ENCODE peak calls at places on chromosomes 12 and 14, in ten cellular contexts. A, G, J, V, F, X, I, N, K and T are unnamed samples.

GRCh38 chr12:65696227-65696626 is 128.1 kb upstream of the HMGA2 start:
- DNase-seq in N (no peak), V (no peak), I (no peak), J (no peak), K (no peak), F (no peak), G (no peak), A (no peak), X (no peak), T (no peak)

GRCh38 chr14:48304729-48305128 is 629.3 kb upstream of the MDGA2 start:
- DNase-seq in A (no peak), F (no peak), G (no peak), X (no peak), J (no peak), I (no peak), K (no peak), N (no peak), V (no peak), T (no peak)

GRCh38 chr14:74852922-74853530 is 22.9 kb downstream of the PROX2 start:
- DNase-seq in N (no peak), X (no peak), G (no peak), V (no peak), A (no peak), J (peak), K (no peak), I (no peak), F (no peak), T (no peak)

GRCh38 chr14:54760866-54761265 is 141.8 kb downstream of the GCH1 start:
- DNase-seq in K (no peak), G (no peak), X (no peak), A (no peak), V (no peak), I (no peak), N (no peak), F (no peak), J (no peak), T (no peak)

GRCh38 chr12:53308276-53308675 is 8.8 kb downstream of the MYG1 start:
- DNase-seq in A (no peak), X (no peak), I (no peak), G (no peak), J (no peak), V (peak), F (no peak), K (no peak), N (no peak), T (no peak)

GRCh38 chr12:117985182-117985581 is 16.4 kb upstream of the KSR2 start:
- DNase-seq in F (peak), K (no peak), G (no peak), X (no peak), I (no peak), V (no peak), J (peak), A (no peak), N (no peak), T (no peak)

GRCh38 chr14:92607702-92608429 is 94.3 kb downstream of the RIN3 start:
- DNase-seq in N (peak), J (no peak), X (no peak), F (no peak), V (no peak), A (no peak), I (no peak), G (no peak), K (no peak), T (no peak)

GRCh38 chr14:75860561-75861160 is 121.1 kb downstream of the TGFB3 start:
- DNase-seq in I (no peak), V (no peak), G (no peak), N (peak), J (no peak), K (no peak), X (no peak), A (no peak), F (no peak), T (no peak)

GRCh38 chr14:104218361-104219180 is 80.2 kb downstream of the KIF26A start:
- DNase-seq in V (peak), X (no peak), A (no peak), K (no peak), F (no peak), I (no peak), G (no peak), N (peak), J (no peak), T (no peak)

GRCh38 chr14:101791919-101792572 is 30.5 kb downstream of the PPP2R5C start:
- DNase-seq in F (no peak), A (no peak), X (no peak), V (no peak), K (no peak), I (no peak), J (peak), N (no peak), G (no peak), T (no peak)

GRCh38 chr14:95707327-95707726 is 6.6 kb downstream of the TCL1A start:
- DNase-seq in A (no peak), V (no peak), N (no peak), I (no peak), F (no peak), J (no peak), G (no peak), X (no peak), K (no peak), T (no peak)

GRCh38 chr12:11621797-11622423 is 27.6 kb upstream of the ETV6 start:
- DNase-seq in I (no peak), G (no peak), J (no peak), A (no peak), X (peak), V (no peak), F (no peak), K (no peak), N (peak), T (no peak)

GRCh38 chr14:58808828-58809227 is 171.1 kb downstream of the DACT1 start:
- DNase-seq in J (no peak), F (no peak), A (no peak), X (no peak), N (no peak), I (peak), G (no peak), V (no peak), K (no peak), T (no peak)

GRCh38 chr14:99415496-99416281 is 65.0 kb downstream of the SETD3 start:
- DNase-seq in I (peak), G (peak), X (peak), F (peak), N (peak), K (no peak), V (no peak), J (peak), A (no peak), T (peak)

GRCh38 chr12:95532851-95533250 is 18.4 kb downstream of the USP44 start:
- DNase-seq in J (peak), G (peak), I (no peak), F (no peak), K (no peak), A (no peak), X (no peak), V (no peak), N (no peak), T (no peak)

GRCh38 chr14:85534435-85534834 is 4.5 kb downstream of the FLRT2 start:
- DNase-seq in K (no peak), N (peak), A (no peak), F (no peak), V (peak), G (no peak), I (no peak), X (no peak), J (peak), T (peak)

GRCh38 chr12:69900720-69901131 is 75.7 kb downstream of the MYRFL start:
- DNase-seq in I (peak), G (peak), J (peak), V (no peak), X (peak), F (peak), N (peak), A (peak), K (peak), T (peak)

GRCh38 chr14:76768201-76768656 is 7.0 kb downstream of the VASH1 start:
- DNase-seq in F (no peak), A (no peak), J (no peak), K (no peak), G (no peak), V (peak), N (peak), X (peak), I (peak), T (peak)

GRCh38 chr14:72535485-72535884 is 358.4 kb downstream of the DPF3 start:
- DNase-seq in J (no peak), N (no peak), K (no peak), X (no peak), A (no peak), I (no peak), V (no peak), G (no peak), F (no peak), T (no peak)

GRCh38 chr12:22974865-22975264 is 349.9 kb downstream of the ETNK1 start:
- DNase-seq in X (no peak), J (peak), G (peak), I (no peak), N (no peak), F (peak), K (no peak), A (no peak), V (no peak), T (no peak)

GRCh38 chr12:129226005-129226404 is 372.7 kb downstream of the GLT1D1 start:
- DNase-seq in F (no peak), I (no peak), X (no peak), A (no peak), K (no peak), N (no peak), V (no peak), J (no peak), G (no peak), T (no peak)

GRCh38 chr12:39368891-39369290 is 74.0 kb downstream of the KIF21A start:
- DNase-seq in X (no peak), V (no peak), N (no peak), A (no peak), F (no peak), G (no peak), K (no peak), J (peak), I (no peak), T (no peak)

GRCh38 chr12:39367494-39367893 is 75.4 kb downstream of the KIF21A start:
- DNase-seq in N (no peak), X (no peak), G (no peak), J (no peak), F (no peak), A (no peak), V (no peak), I (no peak), K (no peak), T (no peak)

GRCh38 chr12:39364196-39364595 is 78.7 kb downstream of the KIF21A start:
- DNase-seq in F (no peak), N (no peak), V (no peak), J (peak), K (no peak), A (no peak), X (no peak), I (no peak), G (no peak), T (no peak)

GRCh38 chr12:39368096-39368495 is 74.8 kb downstream of the KIF21A start:
- DNase-seq in G (no peak), X (no peak), J (no peak), V (no peak), I (no peak), K (no peak), A (no peak), N (no peak), F (no peak), T (no peak)

GRCh38 chr12:39365364-39366001 is 77.4 kb downstream of the KIF21A start:
- DNase-seq in F (no peak), X (no peak), K (no peak), G (no peak), N (no peak), A (no peak), V (no peak), J (no peak), I (no peak), T (no peak)
- TF ChIP-seq CTCF in F (peak), X (no peak), K (no peak), G (no peak), N (peak), A (peak), V (no peak), J (peak), I (no peak), T (no peak)

DNA sequence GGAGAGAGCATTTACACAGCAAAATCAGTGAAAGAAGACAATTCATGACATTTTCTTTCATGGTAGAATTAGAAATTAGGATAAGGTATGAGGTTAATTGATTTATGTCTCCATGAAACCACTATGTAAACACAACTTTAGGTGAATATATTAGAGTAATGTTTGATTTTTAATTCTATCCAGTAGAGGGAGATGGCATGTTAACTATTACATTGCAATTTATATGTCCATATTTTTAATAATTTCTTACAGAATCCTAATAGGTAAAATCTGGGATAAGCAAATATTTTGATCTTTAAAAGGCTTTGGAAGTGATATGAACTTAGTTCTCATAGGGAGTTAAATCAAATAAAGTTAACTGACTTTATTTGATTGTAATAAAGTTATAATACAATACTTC is 373.4 kb upstream of the PDE3A start:
- DNase-seq in N (no peak), G (no peak), F (no peak), J (no peak), A (no peak), I (no peak), X (no peak), K (no peak), V (no peak), T (no peak)
- TF ChIP-seq CTCF in N (peak), G (no peak), F (peak), J (peak), A (no peak), I (no peak), X (no peak), K (no peak), V (no peak), T (no peak)

GRCh38 chr12:121894633-121895032 is 6.0 kb downstream of the PSMD9 start:
- DNase-seq in G (no peak), A (no peak), V (no peak), F (no peak), I (no peak), N (peak), X (no peak), K (no peak), J (no peak), T (no peak)
- TF ChIP-seq CTCF in G (peak), A (peak), V (peak), F (peak), I (peak), N (peak), X (peak), K (no peak), J (peak), T (no peak)

GRCh38 chr12:105378821-105379400 is 48.4 kb downstream of the C12orf75 start:
- DNase-seq in V (no peak), I (no peak), X (no peak), J (no peak), F (no peak), N (peak), K (no peak), G (no peak), A (no peak), T (peak)
- TF ChIP-seq CTCF in V (no peak), I (no peak), X (no peak), J (peak), F (peak), N (peak), K (no peak), G (peak), A (peak), T (peak)

DNA sequence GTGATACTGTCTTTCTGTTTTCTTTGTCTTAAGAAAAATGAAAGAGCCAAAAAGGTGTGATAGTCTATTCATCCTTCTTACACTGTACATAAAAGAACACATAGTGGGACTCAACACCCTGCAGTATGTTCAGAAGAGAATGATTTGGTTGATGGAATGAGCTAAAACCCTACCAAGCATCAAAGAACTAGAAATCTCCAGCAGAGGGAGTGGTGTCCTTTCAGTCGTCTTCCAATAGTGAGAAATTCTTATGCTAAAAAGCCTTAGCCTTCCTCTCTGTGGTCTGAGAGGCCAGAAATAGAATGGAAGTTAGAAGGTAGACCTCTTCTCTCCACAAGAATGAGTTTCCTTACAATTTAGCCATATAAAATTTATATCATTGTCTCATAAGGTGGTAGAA is 393.4 kb upstream of the SEL1L start:
- DNase-seq in X (no peak), F (no peak), I (no peak), K (no peak), A (no peak), V (no peak), J (no peak), G (no peak), N (no peak), T (no peak)
- TF ChIP-seq CTCF in X (no peak), F (no peak), I (no peak), K (no peak), A (peak), V (no peak), J (peak), G (no peak), N (peak), T (no peak)

GRCh38 chr12:57240926-57241555 is 9.9 kb downstream of the STAC3 start:
- DNase-seq in I (no peak), N (peak), X (no peak), V (no peak), F (no peak), K (no peak), G (no peak), A (no peak), J (no peak), T (peak)

GRCh38 chr12:57239587-57240068 is 10.1 kb downstream of the SHMT2 start:
- DNase-seq in N (peak), G (no peak), X (no peak), F (no peak), J (peak), K (no peak), V (no peak), A (no peak), I (no peak), T (no peak)

GRCh38 chr12:57241556-57242310 is 9.3 kb downstream of the STAC3 start:
- DNase-seq in F (no peak), X (no peak), V (no peak), A (peak), J (no peak), N (peak), K (no peak), I (no peak), G (no peak), T (no peak)

GRCh38 chr12:57238854-57239554 is 9.5 kb downstream of the SHMT2 start:
- DNase-seq in X (peak), J (peak), V (peak), F (peak), A (peak), N (peak), K (peak), I (peak), G (no peak), T (peak)

DNA sequence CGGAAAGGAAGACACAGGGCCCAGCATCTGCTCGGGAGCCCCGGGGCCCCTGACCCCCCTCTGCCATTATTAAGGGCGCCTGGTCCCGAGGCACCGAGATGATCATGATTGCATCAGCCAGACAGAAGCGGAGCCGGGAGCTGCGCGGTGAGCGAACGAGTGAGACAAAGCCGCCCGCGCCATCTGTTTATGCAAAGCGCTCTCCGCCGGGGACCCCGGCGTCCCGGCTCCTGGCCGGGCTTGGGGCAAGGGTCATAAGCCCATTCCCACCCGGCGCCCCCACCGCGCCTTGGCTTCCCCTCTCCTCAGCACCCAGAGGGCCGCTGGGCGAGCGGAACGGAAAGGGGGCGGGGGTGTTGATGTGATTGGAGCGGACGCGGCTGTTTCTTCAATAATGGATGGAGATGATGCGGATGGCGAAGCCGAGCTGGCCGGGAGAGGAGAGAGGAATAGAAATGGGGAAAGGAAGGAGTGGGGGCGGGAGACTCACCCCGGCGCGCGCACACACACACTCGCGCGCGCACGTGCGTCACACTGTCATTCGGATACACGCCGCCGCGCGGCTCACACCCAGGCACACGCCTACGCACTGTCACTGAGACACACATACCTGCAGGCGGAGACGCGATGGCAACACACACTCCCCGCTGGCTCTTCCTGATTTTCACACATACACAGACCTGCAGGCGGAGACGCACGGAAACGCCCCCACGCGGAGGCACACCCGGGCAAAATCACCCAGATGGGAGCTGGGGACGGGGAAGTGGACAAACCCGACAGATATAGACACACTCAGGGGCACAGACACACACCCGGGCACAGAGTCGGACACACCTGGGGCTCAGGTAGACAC is 10.7 kb downstream of the STAC3 start:
- DNase-seq in K (no peak), X (peak), I (no peak), N (peak), V (peak), J (peak), G (no peak), F (peak), A (peak), T (no peak)
- TF ChIP-seq CTCF in K (no peak), X (peak), I (peak), N (no peak), V (no peak), J (no peak), G (no peak), F (no peak), A (no peak), T (no peak)

GRCh38 chr12:89839427-89839826 is 130.8 kb upstream of the ATP2B1 start:
- DNase-seq in X (no peak), V (no peak), G (no peak), J (no peak), N (no peak), A (no peak), K (no peak), F (no peak), I (no peak), T (no peak)
- TF ChIP-seq CTCF in X (no peak), V (no peak), G (no peak), J (no peak), N (no peak), A (no peak), K (no peak), F (no peak), I (no peak), T (no peak)

GRCh38 chr12:58888131-58888783 is 32.0 kb downstream of the LRIG3 start:
- DNase-seq in X (no peak), K (peak), A (no peak), F (no peak), G (no peak), I (no peak), N (no peak), V (peak), J (peak), T (no peak)
- TF ChIP-seq CTCF in X (no peak), K (no peak), A (no peak), F (no peak), G (no peak), I (no peak), N (no peak), V (no peak), J (no peak), T (no peak)

DNA sequence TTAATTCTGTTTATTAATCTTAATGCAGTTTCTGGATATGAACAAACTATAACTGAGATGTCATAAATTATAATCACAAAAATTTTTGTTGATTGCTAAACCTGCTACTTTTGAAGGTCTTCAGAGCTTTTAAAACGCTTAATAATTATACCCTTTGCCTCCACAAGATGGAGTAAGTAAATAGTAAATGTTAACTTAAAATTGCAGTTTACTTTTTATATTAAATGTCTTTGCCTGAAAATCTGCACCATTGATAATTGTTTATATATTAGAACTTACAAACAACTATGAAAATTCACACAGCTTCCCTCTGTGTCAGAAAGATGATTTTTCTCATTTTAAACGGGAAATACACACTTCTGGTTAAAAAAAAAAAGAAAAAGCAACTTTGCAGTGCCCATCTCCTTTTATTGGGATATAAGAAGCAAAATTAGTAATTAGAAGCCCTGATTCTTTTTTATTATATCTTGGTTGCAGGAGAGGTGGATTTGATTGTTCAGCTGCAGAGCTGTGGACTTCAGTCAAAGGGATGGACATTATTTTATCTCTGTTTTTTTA is 35.6 kb downstream of the SCFD1 start:
- DNase-seq in J (no peak), K (no peak), X (no peak), I (no peak), V (no peak), N (no peak), G (no peak), A (no peak), F (no peak), T (no peak)
- TF ChIP-seq CTCF in J (peak), K (peak), X (peak), I (no peak), V (peak), N (peak), G (no peak), A (peak), F (peak), T (peak)

GRCh38 chr14:38592764-38593442 is 337.0 kb upstream of the CLEC14A start:
- DNase-seq in J (no peak), G (no peak), K (no peak), N (no peak), A (no peak), F (no peak), V (no peak), X (no peak), I (no peak), T (no peak)

GRCh38 chr14:38593477-38593876 is 337.6 kb upstream of the CLEC14A start:
- DNase-seq in J (no peak), X (no peak), K (no peak), N (no peak), V (no peak), G (no peak), A (no peak), I (no peak), F (no peak), T (no peak)

GRCh38 chr14:38589747-38590350 is 334.0 kb upstream of the CLEC14A start:
- DNase-seq in N (no peak), F (no peak), I (no peak), A (no peak), X (no peak), G (no peak), K (no peak), J (no peak), V (no peak), T (no peak)
- TF ChIP-seq CTCF in N (no peak), F (no peak), I (no peak), A (no peak), X (no peak), G (no peak), K (no peak), J (no peak), V (no peak), T (no peak)